ENCODE peak calls at places on chromosomes 13 and 19, in four cellular contexts. L, J, O and U are unnamed samples.

GRCh38 chr19:38913958-38914357 is 2.0 kb upstream of the CCER2 start:
- DNase-seq in L (no peak), J (no peak), O (no peak), U (no peak)

GRCh38 chr19:43560687-43561086 is 14.6 kb downstream of the XRCC1 start:
- DNase-seq in L (peak), J (no peak), O (no peak), U (no peak)

GRCh38 chr13:44790289-44790688 is 199.0 kb downstream of the NUFIP1 start:
- DNase-seq in L (no peak), J (peak), O (no peak), U (no peak)

GRCh38 chr13:76790519-76791289 is 95.5 kb downstream of the KCTD12 start:
- DNase-seq in L (no peak), J (no peak), O (no peak), U (no peak)

GRCh38 chr13:99182439-99182838 is 18.2 kb upstream of the UBAC2 start:
- DNase-seq in L (no peak), J (no peak), O (no peak), U (no peak)

GRCh38 chr19:34135033-34135370 is 37.3 kb upstream of the LSM14A start:
- DNase-seq in L (no peak), J (no peak), O (no peak), U (no peak)

GRCh38 chr19:18445252-18445948 is 7.5 kb upstream of the ISYNA1 start:
- DNase-seq in L (no peak), J (no peak), O (no peak), U (no peak)

GRCh38 chr13:44576396-44577235 is 486 bp upstream of the TSC22D1 start:
- DNase-seq in L (peak), J (no peak), O (no peak), U (no peak)

GRCh38 chr19:35549174-35549788 is 3.9 kb downstream of the TMEM147 start:
- DNase-seq in L (peak), J (peak), O (no peak), U (peak)

GRCh38 chr13:29593605-29594297 is 1.7 kb downstream of the SLC7A1 start:
- DNase-seq in L (no peak), J (no peak), O (no peak), U (no peak)

GRCh38 chr13:87274209-87274819 is 396.9 kb upstream of the SLITRK5 start:
- DNase-seq in L (peak), J (peak), O (no peak), U (peak)

GRCh38 chr19:40588110-40588854 is 11.6 kb downstream of the SHKBP1 start:
- DNase-seq in L (no peak), J (no peak), O (no peak), U (peak)
- TF ChIP-seq EGR1 in L (no peak), J (no peak), O (no peak), U (no peak)

GRCh38 chr13:50357136-50357535 is 341.9 kb downstream of the KCNRG start:
- DNase-seq in L (no peak), J (no peak), O (no peak), U (no peak)

GRCh38 chr13:50359779-50360178 is 344.5 kb downstream of the KCNRG start:
- DNase-seq in L (no peak), J (no peak), O (no peak), U (no peak)

GRCh38 chr13:50358715-50359367 is 343.6 kb downstream of the KCNRG start:
- DNase-seq in L (no peak), J (no peak), O (no peak), U (no peak)

GRCh38 chr13:50357586-50358118 is 342.4 kb downstream of the KCNRG start:
- DNase-seq in L (no peak), J (no peak), O (no peak), U (no peak)

DNA sequence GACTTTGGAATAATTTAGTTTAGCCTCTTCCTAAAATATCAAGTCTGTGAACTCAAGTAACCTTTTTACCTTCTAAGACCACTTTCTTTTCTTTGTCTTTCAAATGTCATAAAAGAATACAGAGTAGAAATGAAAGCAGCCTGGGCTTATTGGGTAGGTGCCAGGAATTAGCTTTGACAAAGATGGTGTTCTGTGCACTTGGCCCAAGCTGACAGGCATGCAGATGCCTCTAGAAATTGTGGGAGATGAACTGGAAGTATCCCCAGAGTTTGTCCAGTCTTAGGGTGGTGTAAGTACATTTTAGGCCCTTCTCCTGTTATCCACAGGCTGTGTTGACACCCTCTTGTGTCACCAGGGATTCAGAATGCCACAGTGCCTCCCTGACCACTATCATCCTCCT is 343.0 kb downstream of the KCNRG start:
- DNase-seq in L (no peak), J (no peak), O (no peak), U (no peak)
- TF ChIP-seq EGR1 in L (no peak), J (no peak), O (no peak), U (no peak)

DNA sequence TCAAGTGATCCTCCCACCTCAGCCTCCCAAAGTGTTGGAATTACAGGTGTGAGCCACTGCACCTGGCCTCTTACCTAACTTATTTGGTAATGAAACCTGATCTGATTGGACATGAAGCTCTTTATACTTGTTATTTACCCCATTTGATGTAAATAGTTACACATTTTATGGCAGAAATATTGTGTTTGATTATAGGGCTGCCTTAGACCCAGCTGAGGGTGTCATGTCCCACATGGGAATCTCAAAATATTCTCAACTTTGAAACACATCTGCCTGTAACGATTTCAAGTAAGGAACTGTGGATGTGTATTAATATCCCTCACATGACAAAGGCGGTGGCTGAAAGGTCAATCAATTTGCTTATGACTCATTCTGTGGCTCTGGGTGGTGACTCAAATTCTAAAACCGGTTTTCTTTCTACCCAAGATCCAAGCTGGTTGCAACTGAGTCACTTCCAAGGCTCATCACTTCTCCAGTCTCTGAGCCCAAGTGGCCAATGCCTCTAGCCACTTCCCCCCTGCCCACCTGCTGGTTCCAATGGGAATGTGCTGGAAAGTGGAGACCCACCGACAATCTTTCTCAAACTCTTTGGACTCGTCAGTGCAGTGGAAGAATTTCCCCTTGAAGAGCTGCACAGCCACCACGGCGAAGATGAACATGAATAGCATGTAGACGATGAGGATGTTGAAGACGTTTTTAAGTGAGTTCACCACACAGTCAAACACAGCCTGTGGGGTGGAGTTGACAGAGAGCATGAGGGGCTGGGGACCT is 110.9 kb downstream of the IER2 start:
- DNase-seq in L (peak), J (no peak), O (peak), U (peak)
- TF ChIP-seq EGR1 in L (no peak), J (no peak), O (no peak), U (no peak)

GRCh38 chr19:11551603-11552235 is 7.3 kb downstream of the ELOF1 start:
- DNase-seq in L (peak), J (peak), O (no peak), U (no peak)
- TF ChIP-seq EGR1 in L (no peak), J (no peak), O (no peak), U (no peak)

GRCh38 chr13:42820450-42820849 is 39.1 kb downstream of the FAM216B start:
- DNase-seq in L (no peak), J (no peak), O (no peak), U (no peak)
- TF ChIP-seq EGR1 in L (no peak), J (no peak), O (no peak), U (no peak)